ENCODE peak calls at places on chromosomes 12 and 14, in six cellular contexts. R, A, V, M, Y and P are unnamed samples.

GRCh38 chr14:72476657-72477499 is 417.0 kb downstream of the DPF3 start:
- DNase-seq in A (no peak), R (peak), V (peak), Y (no peak), M (no peak), P (no peak)

GRCh38 chr14:22180045-22180444 is 409.0 kb downstream of the DAD1 start:
- DNase-seq in V (no peak), R (no peak), Y (no peak), M (no peak), A (no peak), P (no peak)

GRCh38 chr12:50641566-50641965 is 122.3 kb upstream of the ATF1 start:
- DNase-seq in V (no peak), Y (peak), A (no peak), M (no peak), R (no peak), P (no peak)

GRCh38 chr12:120625557-120626419 is 14.6 kb upstream of the CABP1 start:
- DNase-seq in A (no peak), V (no peak), Y (no peak), R (no peak), M (no peak), P (peak)

GRCh38 chr12:116164263-116164817 is 113.2 kb downstream of the MED13L start:
- DNase-seq in V (no peak), A (no peak), Y (no peak), M (no peak), R (no peak), P (no peak)

GRCh38 chr12:32151081-32151480 is 44.4 kb downstream of the BICD1 start:
- DNase-seq in M (no peak), V (no peak), R (no peak), Y (no peak), A (no peak), P (no peak)

GRCh38 chr12:51923506-51924365 is 16.4 kb downstream of the ACVRL1 start:
- DNase-seq in A (peak), Y (no peak), M (no peak), V (peak), R (no peak), P (no peak)

GRCh38 chr12:49733219-49734017 is 7.9 kb upstream of the TMBIM6 start:
- DNase-seq in Y (no peak), R (no peak), A (peak), M (no peak), V (no peak), P (no peak)

GRCh38 chr14:84090837-84091236 is 1439.1 kb upstream of the FLRT2 start:
- DNase-seq in R (no peak), Y (no peak), A (no peak), M (no peak), V (no peak), P (no peak)

GRCh38 chr14:54650331-54651017 is 83.5 kb downstream of the SAMD4A start:
- DNase-seq in M (no peak), A (no peak), R (peak), V (peak), Y (no peak), P (no peak)

GRCh38 chr12:9731797-9732196 is 1.1 kb downstream of the CLECL1 start:
- DNase-seq in V (no peak), R (no peak), Y (no peak), A (no peak), M (no peak), P (no peak)

GRCh38 chr12:122869207-122869973 is 26.5 kb downstream of the VPS37B start:
- DNase-seq in R (no peak), M (no peak), A (no peak), Y (no peak), V (no peak), P (no peak)

GRCh38 chr14:71465316-71465715 is 466.9 kb upstream of the RGS6 start:
- DNase-seq in M (no peak), Y (no peak), V (no peak), A (no peak), R (no peak), P (no peak)

GRCh38 chr12:47097276-47097896 is 17.6 kb upstream of the AMIGO2 start:
- DNase-seq in V (no peak), A (no peak), M (no peak), Y (no peak), R (no peak), P (no peak)

GRCh38 chr14:34223302-34224150 is 238.5 kb downstream of the SPTSSA start:
- DNase-seq in Y (no peak), V (no peak), M (no peak), R (no peak), A (no peak), P (no peak)

GRCh38 chr12:131194166-131194565 is 240.5 kb downstream of the ADGRD1 start:
- DNase-seq in Y (no peak), A (no peak), V (no peak), R (no peak), M (no peak), P (no peak)

GRCh38 chr14:100193417-100194357 is 34.2 kb upstream of the DEGS2 start:
- DNase-seq in V (no peak), Y (peak), R (no peak), M (no peak), A (peak), P (no peak)

GRCh38 chr12:47302111-47302597 is 222.4 kb upstream of the AMIGO2 start:
- DNase-seq in R (no peak), Y (no peak), M (no peak), V (no peak), A (no peak), P (no peak)

GRCh38 chr14:71130491-71131179 is 223.4 kb downstream of the PCNX1 start:
- DNase-seq in V (no peak), M (no peak), A (no peak), Y (no peak), R (no peak), P (no peak)